ENCODE peak calls at places on chromosome 13, in eight cellular contexts. N is non-pigmented ciliary epithelial cell, L is T47D, K is fibroblast of mammary gland, G is NT2/D1, O is substantia nigra, E is fibroblast of the aortic adventitia, F is heart right ventricle. A is an unnamed sample.

GRCh38 chr13:76512676-76513277 is 373.4 kb downstream of the KCTD12 start:
- DNase-seq in N (peak), L (no peak), K (peak), G (no peak), O (no peak), E (peak), F (no peak), A (peak)

GRCh38 chr13:74990992-74991391 is 491.0 kb downstream of the TBC1D4 start:
- DNase-seq in N (no peak), L (no peak), K (no peak), G (no peak), O (no peak), E (no peak), F (no peak), A (no peak)

GRCh38 chr13:38902551-38902950 is 88.1 kb downstream of the STOML3 start:
- DNase-seq in N (no peak), L (no peak), K (no peak), G (no peak), O (no peak), E (no peak), F (no peak), A (no peak)

GRCh38 chr13:109447667-109448066 is 338.7 kb downstream of the IRS2 start:
- DNase-seq in N (no peak), L (no peak), K (no peak), G (no peak), O (no peak), E (no peak), F (no peak), A (no peak)

GRCh38 chr13:49641810-49642291 is 13.5 kb downstream of the ARL11 start:
- DNase-seq in N (peak), L (no peak), K (peak), G (no peak), O (no peak), E (peak), F (no peak), A (peak)

GRCh38 chr13:45367358-45367757 is 26.4 kb upstream of the TPT1 start:
- DNase-seq in N (peak), L (no peak), K (peak), G (peak), O (no peak), E (peak), F (peak), A (peak)

GRCh38 chr13:107271226-107271625 is 703.3 kb upstream of the ARGLU1 start:
- DNase-seq in N (no peak), L (no peak), K (peak), G (peak), O (no peak), E (peak), F (no peak), A (peak)

GRCh38 chr13:27446986-27447583 is 3.3 kb downstream of the MTIF3 start:
- DNase-seq in N (no peak), L (no peak), K (no peak), G (no peak), O (no peak), E (no peak), F (no peak), A (no peak)

A was measured in fibroblast of gingiva.